ENCODE peak calls at places on chromosome 10, in eight cellular contexts. S is progenitor cell of endocrine pancreas, P is adrenal gland, A is RWPE1, X is AG04450, H is mesothelial cell of epicardium, Z is OCI-LY7, V is WTC11. G is an unnamed sample.

GRCh38 chr10:104480797-104481196 is 127.2 kb downstream of the CFAP58 start:
- DNase-seq in S (no peak), P (no peak), A (no peak), X (no peak), H (no peak), Z (no peak), V (no peak), G (no peak)

GRCh38 chr10:1199345-1199673 is 143.1 kb downstream of the WDR37 start:
- DNase-seq in S (no peak), P (no peak), A (no peak), X (no peak), H (no peak), Z (no peak), V (no peak), G (no peak)

GRCh38 chr10:68992721-68993440 is 4.3 kb downstream of the KIFBP start:
- DNase-seq in S (no peak), P (peak), A (peak), X (peak), H (no peak), Z (no peak), V (no peak), G (peak)

GRCh38 chr10:124745678-124746077 is 1.5 kb upstream of the FAM53B start:
- DNase-seq in S (no peak), P (no peak), A (peak), X (no peak), H (no peak), Z (peak), V (no peak), G (peak)

GRCh38 chr10:120979435-120980315 is 128.5 kb downstream of the WDR11 start:
- DNase-seq in S (peak), P (peak), A (peak), X (no peak), H (peak), Z (no peak), V (peak), G (no peak)

GRCh38 chr10:124468624-124469023 is 7.0 kb downstream of the LHPP start:
- DNase-seq in S (no peak), P (no peak), A (no peak), X (no peak), H (no peak), Z (no peak), V (no peak), G (no peak)

GRCh38 chr10:44988957-44989620 is 10.5 kb upstream of the DEPP1 start:
- DNase-seq in S (no peak), P (peak), A (no peak), X (no peak), H (peak), Z (no peak), V (no peak), G (no peak)

GRCh38 chr10:50531388-50532077 is 92.2 kb downstream of the SGMS1 start:
- DNase-seq in S (no peak), P (no peak), A (no peak), X (no peak), H (no peak), Z (no peak), V (no peak), G (no peak)

GRCh38 chr10:93216341-93216985 is 142.8 kb downstream of the CYP26A1 start:
- DNase-seq in S (no peak), P (no peak), A (no peak), X (no peak), H (no peak), Z (no peak), V (no peak), G (no peak)
- TF ChIP-seq CTCF in S (no peak), P (no peak), A (no peak), X (no peak), H (no peak), Z (no peak), V (no peak), G (no peak)

DNA sequence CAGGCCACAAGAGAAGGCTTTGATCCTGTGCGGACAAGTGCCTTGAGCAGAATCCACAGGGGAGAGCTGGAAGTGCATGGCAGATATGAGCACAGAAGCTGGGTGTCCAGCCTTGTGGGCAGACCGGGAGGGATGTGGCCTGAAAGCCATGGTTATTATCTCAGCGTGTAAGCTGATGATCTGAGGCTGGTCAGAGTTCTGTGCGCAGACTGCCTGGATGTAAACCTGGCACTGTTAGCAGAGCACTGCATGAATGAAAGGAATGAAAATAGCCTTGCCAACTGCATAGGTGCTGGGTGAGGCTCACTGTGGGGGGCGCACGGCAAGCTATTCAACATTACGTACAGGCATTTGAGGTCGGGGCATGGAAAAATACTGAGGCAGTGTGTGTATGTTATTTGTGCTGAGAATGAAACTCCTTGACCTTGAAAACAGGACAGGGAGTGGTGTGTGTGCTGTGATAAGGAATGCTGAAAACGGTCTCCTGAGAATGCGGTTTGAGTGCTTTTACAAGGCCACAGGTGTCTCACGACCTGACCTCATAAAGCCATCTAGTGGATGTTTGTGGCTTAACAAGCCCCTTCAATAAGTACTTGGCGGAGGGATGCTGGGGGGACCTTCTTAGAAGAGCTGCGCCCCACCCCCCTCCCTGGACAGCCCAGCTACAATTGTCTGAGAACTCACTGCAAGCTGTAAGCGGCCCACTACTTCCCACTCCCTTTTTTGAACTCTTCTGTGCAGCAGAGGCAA is 18.7 kb downstream of the AKR1C1 start:
- DNase-seq in S (peak), P (peak), A (peak), X (no peak), H (no peak), Z (peak), V (peak), G (peak)
- TF ChIP-seq CTCF in S (peak), P (peak), A (peak), X (peak), H (no peak), Z (peak), V (peak), G (peak)

GRCh38 chr10:119237722-119238436 is 30.5 kb downstream of the GRK5 start:
- DNase-seq in S (no peak), P (no peak), A (no peak), X (no peak), H (no peak), Z (peak), V (no peak), G (no peak)
- TF ChIP-seq CTCF in S (no peak), P (no peak), A (no peak), X (no peak), H (no peak), Z (no peak), V (no peak), G (no peak)

GRCh38 chr10:111093741-111094380 is 17.0 kb downstream of the ADRA2A start:
- DNase-seq in S (no peak), P (no peak), A (no peak), X (no peak), H (no peak), Z (no peak), V (no peak), G (peak)

GRCh38 chr10:111087331-111087756 is 10.5 kb downstream of the ADRA2A start:
- DNase-seq in S (no peak), P (no peak), A (no peak), X (no peak), H (peak), Z (no peak), V (no peak), G (no peak)

GRCh38 chr10:111087968-111088505 is 11.2 kb downstream of the ADRA2A start:
- DNase-seq in S (no peak), P (no peak), A (no peak), X (no peak), H (peak), Z (no peak), V (no peak), G (no peak)

GRCh38 chr10:111089293-111089692 is 12.5 kb downstream of the ADRA2A start:
- DNase-seq in S (no peak), P (no peak), A (no peak), X (no peak), H (no peak), Z (no peak), V (no peak), G (no peak)

GRCh38 chr10:111091833-111092232 is 15.0 kb downstream of the ADRA2A start:
- DNase-seq in S (no peak), P (no peak), A (no peak), X (no peak), H (no peak), Z (no peak), V (no peak), G (no peak)
- TF ChIP-seq CTCF in S (no peak), P (no peak), A (no peak), X (no peak), H (no peak), Z (no peak), V (no peak), G (no peak)

GRCh38 chr10:89463846-89464537 is 49.6 kb downstream of the IFIT5 start:
- DNase-seq in S (no peak), P (no peak), A (no peak), X (no peak), H (no peak), Z (no peak), V (no peak), G (no peak)

GRCh38 chr10:89465196-89465595 is 50.8 kb downstream of the IFIT5 start:
- DNase-seq in S (no peak), P (no peak), A (no peak), X (no peak), H (no peak), Z (no peak), V (no peak), G (no peak)

GRCh38 chr10:89469517-89469916 is 55.1 kb downstream of the IFIT5 start:
- DNase-seq in S (no peak), P (no peak), A (no peak), X (no peak), H (no peak), Z (no peak), V (no peak), G (no peak)

GRCh38 chr10:89468625-89469024 is 54.3 kb downstream of the IFIT5 start:
- DNase-seq in S (no peak), P (no peak), A (no peak), X (no peak), H (no peak), Z (no peak), V (no peak), G (no peak)

GRCh38 chr10:89466599-89467035 is 52.2 kb downstream of the IFIT5 start:
- DNase-seq in S (no peak), P (peak), A (peak), X (no peak), H (peak), Z (peak), V (no peak), G (peak)
- TF ChIP-seq CTCF in S (peak), P (peak), A (peak), X (peak), H (no peak), Z (peak), V (no peak), G (peak)

GRCh38 chr10:6053303-6053702 is 8.9 kb downstream of the IL2RA start:
- DNase-seq in S (no peak), P (no peak), A (no peak), X (no peak), H (no peak), Z (no peak), V (no peak), G (no peak)

GRCh38 chr10:6052247-6053221 is 9.6 kb downstream of the IL2RA start:
- DNase-seq in S (no peak), P (no peak), A (peak), X (no peak), H (no peak), Z (peak), V (no peak), G (peak)

GRCh38 chr10:6049031-6049400 is 13.2 kb downstream of the IL2RA start:
- DNase-seq in S (no peak), P (no peak), A (no peak), X (no peak), H (no peak), Z (no peak), V (no peak), G (no peak)

GRCh38 chr10:6048281-6049030 is 13.7 kb downstream of the IL2RA start:
- DNase-seq in S (no peak), P (no peak), A (no peak), X (no peak), H (no peak), Z (no peak), V (no peak), G (no peak)

DNA sequence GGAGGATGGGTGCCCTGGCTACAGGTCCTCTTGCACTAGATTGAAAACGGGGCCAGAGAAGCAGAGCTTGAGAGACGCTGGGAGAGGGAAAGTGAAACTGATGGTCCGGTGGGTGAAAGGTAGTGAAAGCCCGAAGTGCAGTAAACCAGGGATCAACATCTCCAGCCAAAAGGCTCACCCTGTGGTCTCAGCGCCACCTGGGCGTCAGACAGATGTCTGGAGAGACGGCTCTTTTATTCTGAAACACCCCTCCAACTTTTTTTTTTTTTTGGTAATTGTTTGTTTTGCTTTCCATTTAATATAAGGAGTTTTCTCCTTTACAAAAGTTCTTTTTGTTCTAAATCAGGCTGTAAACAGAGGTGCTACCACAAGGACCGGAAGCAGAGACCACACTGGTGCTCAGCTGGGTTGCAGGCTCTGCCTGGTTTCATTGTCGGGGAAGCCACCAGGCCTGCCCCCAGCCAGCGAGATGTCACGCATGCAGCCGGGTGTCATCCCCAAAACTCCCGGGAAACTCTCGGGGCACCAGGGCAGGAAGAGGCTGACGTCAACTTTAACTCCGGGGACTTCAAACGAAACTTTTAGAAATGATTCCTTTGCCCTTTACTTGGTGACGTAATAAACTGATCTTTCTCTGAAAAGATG is 11.2 kb downstream of the IL2RA start:
- DNase-seq in S (no peak), P (peak), A (peak), X (peak), H (no peak), Z (peak), V (no peak), G (peak)
- TF ChIP-seq CTCF in S (no peak), P (peak), A (peak), X (peak), H (no peak), Z (peak), V (no peak), G (peak)

DNA sequence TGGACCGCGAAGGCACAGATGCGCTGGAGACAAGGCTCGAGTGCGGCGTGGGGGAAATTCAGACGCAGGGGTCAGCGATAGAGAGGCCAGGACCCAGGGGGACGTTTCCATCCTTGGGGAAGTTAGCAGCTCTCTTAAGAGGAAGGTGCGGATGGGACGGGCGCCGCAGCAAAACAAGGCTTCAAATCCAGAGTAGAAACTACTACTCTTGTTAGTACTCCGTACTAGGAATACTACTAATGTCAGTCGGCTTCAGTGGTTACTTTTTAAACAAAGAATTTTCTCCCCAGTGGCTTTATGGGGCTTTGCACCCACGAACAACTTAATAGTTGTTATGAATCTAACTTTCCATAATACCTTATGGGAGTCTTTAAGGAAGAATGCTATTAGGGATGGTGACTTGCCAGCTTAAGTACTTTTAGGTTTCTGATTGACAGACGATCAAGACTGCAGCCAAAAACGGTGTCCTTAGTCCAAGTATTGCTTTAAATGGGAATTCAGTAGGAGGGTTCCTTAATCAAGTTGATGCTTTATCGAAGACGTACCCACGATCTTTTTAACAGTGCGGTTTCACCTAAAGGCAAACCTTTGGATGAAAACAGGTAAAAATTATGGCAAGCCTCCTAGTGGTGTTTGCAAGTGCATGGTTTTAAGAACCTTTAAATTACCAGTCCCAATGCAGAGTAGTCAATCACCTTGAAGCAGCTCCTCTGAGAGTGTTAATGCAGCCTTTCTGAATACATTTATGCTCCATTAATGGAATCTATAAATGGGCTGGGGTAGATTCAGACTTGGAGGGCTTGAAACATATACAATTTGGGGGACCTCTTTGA is 868 bp upstream of the IDE start:
- DNase-seq in S (no peak), P (no peak), A (peak), X (no peak), H (no peak), Z (peak), V (no peak), G (no peak)
- TF ChIP-seq CTCF in S (peak), P (no peak), A (peak), X (no peak), H (peak), Z (peak), V (peak), G (peak)

GRCh38 chr10:28453926-28454325 is 79.0 kb upstream of the WAC start:
- DNase-seq in S (no peak), P (no peak), A (no peak), X (no peak), H (no peak), Z (no peak), V (no peak), G (no peak)

GRCh38 chr10:28457110-28457509 is 75.8 kb upstream of the WAC start:
- DNase-seq in S (no peak), P (no peak), A (no peak), X (no peak), H (no peak), Z (no peak), V (no peak), G (no peak)

GRCh38 chr10:28463141-28463540 is 69.8 kb upstream of the WAC start:
- DNase-seq in S (no peak), P (no peak), A (no peak), X (no peak), H (no peak), Z (no peak), V (no peak), G (no peak)

GRCh38 chr10:28463676-28464395 is 69.1 kb upstream of the WAC start:
- DNase-seq in S (no peak), P (no peak), A (no peak), X (no peak), H (no peak), Z (no peak), V (no peak), G (no peak)

DNA sequence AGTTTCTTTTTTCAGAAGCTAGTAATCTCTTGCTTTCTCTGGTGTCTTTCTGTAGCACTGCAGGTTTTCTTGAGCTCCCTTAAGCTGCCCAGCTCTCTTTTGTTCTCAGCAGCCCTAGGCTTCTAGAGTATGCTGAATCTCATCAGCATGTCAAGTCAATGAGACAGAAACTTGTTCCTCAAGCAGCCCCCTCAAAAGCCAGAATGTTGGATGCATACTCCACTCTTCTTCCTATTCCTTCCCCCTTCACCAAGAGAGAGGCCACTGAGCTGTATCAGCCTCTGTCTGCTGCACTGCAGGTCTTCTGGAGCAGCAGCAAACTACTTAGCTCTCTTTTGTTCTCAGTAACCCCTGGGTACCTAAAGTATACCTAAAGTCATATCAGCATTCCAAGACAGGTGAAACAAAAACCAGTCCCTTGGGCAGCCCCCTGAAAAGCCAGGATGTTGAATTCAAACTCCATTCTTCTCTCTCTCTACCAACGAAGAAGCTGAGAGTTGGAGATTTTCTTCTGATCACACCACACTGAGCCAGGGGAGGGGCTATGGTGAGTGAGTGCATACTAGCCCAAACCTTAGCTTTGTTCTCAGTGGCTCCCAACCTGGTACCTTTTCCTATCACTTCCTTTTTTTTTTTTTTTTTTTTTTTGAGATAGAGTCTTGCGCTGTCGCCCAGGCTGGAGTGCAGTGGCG is 73.3 kb upstream of the WAC start:
- DNase-seq in S (no peak), P (no peak), A (no peak), X (no peak), H (no peak), Z (no peak), V (no peak), G (no peak)
- TF ChIP-seq CTCF in S (no peak), P (no peak), A (no peak), X (no peak), H (no peak), Z (no peak), V (no peak), G (no peak)

G was measured in MCF 10A.